ENCODE peak calls at places on chromosomes 2 and 18, in five cellular contexts. R is natural killer cell, J is GM10248, I is lower lobe of right lung, E is H9. C is an unnamed sample.

GRCh38 chr2:7077660-7078278 is 160.6 kb downstream of the RNF144A start:
- DNase-seq in I (no peak), J (no peak), E (no peak), R (no peak), C (no peak)

GRCh38 chr2:206556357-206556949 is 85.8 kb upstream of the FAM237A start:
- DNase-seq in J (peak; percentile 30), I (no peak), E (no peak), R (no peak), C (no peak)

GRCh38 chr2:173307287-173307686 is 47.4 kb upstream of the CDCA7 start:
- DNase-seq in E (peak; percentile 39), R (no peak), I (no peak), J (peak; percentile 54), C (peak; percentile 38)

GRCh38 chr2:227340106-227340505 is 15.1 kb downstream of the MFF start:
- DNase-seq in R (no peak), J (no peak), E (no peak), I (no peak), C (no peak)

GRCh38 chr2:109087055-109087663 is 41.8 kb upstream of the SH3RF3 start:
- DNase-seq in J (no peak), I (no peak), E (no peak), R (no peak), C (no peak)

GRCh38 chr18:78867131-78867530 is 112.5 kb upstream of the SALL3 start:
- DNase-seq in I (no peak), R (no peak), J (no peak), E (no peak), C (no peak)

GRCh38 chr2:162293122-162293781 is 25.2 kb downstream of the IFIH1 start:
- DNase-seq in R (no peak), J (no peak), E (no peak), I (no peak), C (no peak)

GRCh38 chr2:237540823-237541222 is 25.6 kb upstream of the PRLH start:
- DNase-seq in E (no peak), R (no peak), I (no peak), J (no peak), C (no peak)

GRCh38 chr2:51918113-51918512 is 886.2 kb upstream of the NRXN1 start:
- DNase-seq in I (no peak), E (no peak), J (no peak), R (no peak), C (no peak)

GRCh38 chr18:34223164-34223892 is 1.4 kb downstream of the NOL4 start:
- DNase-seq in R (no peak), J (peak; percentile 13), E (peak; percentile 76), I (no peak), C (no peak)

GRCh38 chr2:203352604-203353255 is 24.5 kb downstream of the ABI2 start:
- DNase-seq in E (no peak), I (no peak), R (no peak), J (no peak), C (no peak)

GRCh38 chr2:211869134-211869533 is 669.5 kb downstream of the ERBB4 start:
- DNase-seq in J (no peak), R (no peak), I (no peak), E (no peak), C (no peak)

GRCh38 chr2:105876191-105876590 is 131.5 kb downstream of the NCK2 start:
- DNase-seq in J (no peak), I (no peak), E (no peak), R (no peak), C (no peak)

GRCh38 chr2:204731996-204732395 is 186.7 kb downstream of the PARD3B start:
- DNase-seq in J (no peak), I (no peak), R (no peak), E (no peak), C (no peak)

GRCh38 chr18:25830787-25831186 is 259.6 kb downstream of the SS18 start:
- DNase-seq in E (no peak), I (no peak), R (no peak), J (no peak), C (no peak)

GRCh38 chr18:23719634-23720201 is 30.5 kb downstream of the LAMA3 start:
- DNase-seq in J (no peak), I (no peak), E (no peak), R (no peak), C (peak; percentile 53)

GRCh38 chr2:47225061-47225783 is 70.1 kb upstream of the STPG4 start:
- DNase-seq in R (no peak), I (peak; percentile 60), J (no peak), E (no peak), C (peak; percentile 48)
- TF ChIP-seq CTCF in R (no peak), I (no peak), J (no peak), E (no peak), C (no peak)

GRCh38 chr2:234257859-234258561 is 207.5 kb downstream of the SPP2 start:
- DNase-seq in E (peak; percentile 78), I (no peak), J (no peak), R (no peak), C (peak; percentile 89)
- TF ChIP-seq CTCF in E (peak; percentile 69), I (peak; percentile 30), J (no peak), R (no peak), C (peak; percentile 80)

DNA sequence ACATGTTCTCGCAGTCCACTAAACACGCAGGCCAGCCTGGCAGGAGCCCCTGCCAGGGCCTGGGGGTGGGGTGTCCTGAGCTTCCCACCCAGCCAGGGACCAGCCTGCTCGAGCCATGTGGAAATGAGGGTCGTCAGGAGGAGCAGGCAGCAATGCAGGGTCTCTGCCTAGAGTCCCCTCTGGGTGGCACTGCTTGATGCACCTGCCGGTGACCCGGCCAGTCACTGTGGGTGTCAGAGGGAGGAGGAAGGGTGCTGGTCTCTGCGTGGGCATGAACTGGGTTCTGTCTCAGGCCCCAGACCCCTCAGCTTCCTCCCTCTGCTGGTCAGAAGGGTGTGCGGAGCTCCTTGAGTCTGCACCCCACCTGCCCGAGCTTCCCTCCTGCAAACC is 166.4 kb downstream of the INHBB start:
- DNase-seq in R (no peak), I (no peak), J (no peak), E (no peak), C (no peak)
- TF ChIP-seq CTCF in R (no peak), I (no peak), J (no peak), E (peak; percentile 50), C (no peak)

DNA sequence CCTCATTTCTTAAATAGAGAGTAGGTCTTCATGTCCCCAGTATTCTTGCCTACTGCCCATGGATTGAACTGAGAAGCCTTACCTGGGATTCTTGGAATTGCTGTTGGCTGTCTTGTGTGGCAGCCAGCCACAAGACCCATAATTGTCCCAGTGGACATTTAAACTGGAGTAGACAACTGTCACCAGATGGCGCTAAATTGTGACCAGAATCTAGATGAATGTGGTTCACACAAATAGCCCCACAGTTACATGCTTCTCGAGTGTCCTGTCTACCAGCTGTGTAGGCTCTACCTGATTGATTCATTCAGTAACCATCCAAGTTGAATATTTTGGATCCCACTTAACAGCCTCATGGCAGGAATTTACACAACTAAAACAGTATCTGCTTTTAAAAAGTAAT is 73.2 kb downstream of the MAP4K4 start:
- DNase-seq in R (no peak), J (peak; percentile 33), E (no peak), I (no peak), C (peak; percentile 51)
- TF ChIP-seq CTCF in R (no peak), J (peak; percentile 62), E (peak; percentile 49), I (peak; percentile 29), C (no peak)

DNA sequence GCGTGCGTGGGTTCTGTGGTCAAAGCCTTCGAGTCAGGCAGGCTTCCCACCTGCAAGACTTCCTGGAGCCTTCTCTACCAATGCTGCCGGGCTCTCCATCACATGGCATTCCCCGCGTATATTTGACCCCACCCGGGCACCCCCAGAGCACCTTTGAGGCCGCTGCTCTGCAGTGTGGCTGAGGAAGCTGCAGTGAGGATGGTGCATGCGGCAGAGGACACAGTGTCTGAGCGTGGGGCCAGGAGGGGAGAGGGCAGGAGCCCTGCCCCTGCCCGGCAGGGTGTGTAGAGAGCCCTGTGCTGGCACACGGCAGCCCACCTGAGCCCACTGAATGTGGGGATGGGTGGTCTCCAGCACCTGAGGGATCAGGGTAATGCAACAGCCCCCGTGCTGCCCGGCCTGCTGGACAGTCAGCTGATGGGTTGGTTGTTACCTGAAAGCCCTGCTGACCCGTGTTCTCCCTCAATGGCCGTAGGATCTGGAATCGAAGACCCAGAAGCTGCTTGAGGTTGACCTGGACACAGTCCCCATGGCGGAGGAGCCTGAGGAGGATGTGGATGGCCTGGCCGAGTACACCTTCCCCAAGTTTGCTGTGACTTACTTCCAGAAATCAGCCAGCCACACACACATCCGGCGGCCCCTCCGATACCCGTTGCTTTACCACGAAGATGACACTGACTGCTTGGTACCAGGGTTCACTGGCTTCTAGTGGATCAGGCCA is 36.8 kb upstream of the GPR17 start:
- DNase-seq in J (no peak), E (no peak), R (peak; percentile 10), I (peak; percentile 30), C (no peak)
- TF ChIP-seq CTCF in J (no peak), E (no peak), R (no peak), I (no peak), C (no peak)

GRCh38 chr2:136117909-136118818 is at the start of gene CXCR4:
- DNase-seq in E (peak; percentile 91), J (peak; percentile 90), R (peak; percentile 88), I (peak; percentile 87), C (peak; percentile 83)
- TF ChIP-seq CTCF in E (peak; percentile 56), J (no peak), R (no peak), I (no peak), C (peak; percentile 20)

GRCh38 chr2:118826093-118826492 is 21.4 kb downstream of the EN1 start:
- DNase-seq in E (no peak), J (no peak), R (no peak), I (no peak), C (no peak)

GRCh38 chr2:118822572-118822971 is 24.9 kb downstream of the EN1 start:
- DNase-seq in E (no peak), I (no peak), R (no peak), J (no peak), C (no peak)

GRCh38 chr2:118817469-118817868 is 30.0 kb downstream of the EN1 start:
- DNase-seq in E (no peak), J (no peak), I (no peak), R (no peak), C (no peak)

GRCh38 chr2:118823666-118824065 is 23.8 kb downstream of the EN1 start:
- DNase-seq in I (no peak), E (no peak), R (no peak), J (no peak), C (no peak)

DNA sequence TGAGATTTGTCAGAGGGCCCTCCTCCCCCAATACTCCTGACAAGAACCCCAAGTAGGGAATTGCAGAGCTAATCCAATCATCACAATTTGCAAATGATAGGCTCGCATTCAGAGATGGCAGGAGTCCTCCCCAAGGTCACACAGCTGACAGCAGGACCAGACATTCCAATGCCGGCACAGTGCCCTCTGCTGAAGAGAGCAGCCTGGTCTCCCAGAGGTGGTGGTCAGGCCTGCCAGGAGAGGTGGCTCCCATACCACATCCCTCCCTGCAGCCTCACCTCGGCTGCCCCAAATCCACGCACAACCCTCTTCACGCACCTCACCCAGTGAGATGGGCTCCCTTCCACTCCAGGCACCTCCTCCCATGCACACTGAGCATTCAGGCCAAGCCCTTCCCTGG is 25.4 kb downstream of the EN1 start:
- DNase-seq in E (no peak), J (no peak), I (no peak), R (no peak), C (no peak)
- TF ChIP-seq CTCF in E (no peak), J (no peak), I (no peak), R (no peak), C (no peak)

GRCh38 chr18:12886498-12887126 is 2.6 kb upstream of the PTPN2 start:
- DNase-seq in I (no peak), E (peak; percentile 37), R (no peak), J (no peak), C (peak; percentile 27)
- TF ChIP-seq CTCF in I (peak; percentile 39), E (peak; percentile 61), R (no peak), J (peak; percentile 35), C (peak; percentile 57)

GRCh38 chr2:240663791-240664190 is 18.9 kb downstream of the AQP12B start:
- DNase-seq in I (no peak), R (no peak), E (peak; percentile 11), J (no peak), C (no peak)
- TF ChIP-seq CTCF in I (no peak), R (no peak), E (peak; percentile 30), J (no peak), C (no peak)

C was measured in Calu3.